ENCODE peak calls at places on chromosome 17, in six cellular contexts. W is ascending aorta, K is neural progenitor cell, C is tibial nerve, D is lower lobe of right lung, Z is type B pancreatic cell. O is an unnamed sample.

GRCh38 chr17:8292639-8293395 is 2.4 kb downstream of the SLC25A35 start:
- DNase-seq in C (no peak), W (no peak), Z (no peak), K (no peak), D (no peak), O (no peak)

GRCh38 chr17:49260011-49260921 is 29.7 kb upstream of the PHOSPHO1 start:
- DNase-seq in K (peak), Z (no peak), D (peak), W (peak), C (peak), O (peak)

GRCh38 chr17:64281962-64282752 is 19.1 kb upstream of the TEX2 start:
- DNase-seq in Z (no peak), K (peak), W (no peak), D (peak), C (no peak), O (peak)

GRCh38 chr17:28427372-28427771 is 21.4 kb upstream of the SLC46A1 start:
- DNase-seq in C (no peak), Z (no peak), K (no peak), D (no peak), W (no peak), O (no peak)

GRCh38 chr17:64240261-64240740 is 22.8 kb downstream of the TEX2 start:
- DNase-seq in Z (no peak), W (no peak), D (no peak), C (no peak), K (peak), O (peak)

GRCh38 chr17:9230346-9230745 is 209.0 kb downstream of the NTN1 start:
- DNase-seq in Z (no peak), C (no peak), D (no peak), W (no peak), K (no peak), O (no peak)

GRCh38 chr17:66255527-66255971 is 26.3 kb upstream of the APOH start:
- DNase-seq in K (no peak), D (no peak), C (no peak), W (no peak), Z (no peak), O (no peak)

GRCh38 chr17:8887834-8888703 is 20.6 kb upstream of the PIK3R6 start:
- DNase-seq in W (no peak), C (no peak), D (no peak), Z (no peak), K (peak), O (peak)

GRCh38 chr17:1870592-1870991 is 40.8 kb downstream of the RPA1 start:
- DNase-seq in K (no peak), D (no peak), Z (no peak), C (no peak), W (no peak), O (no peak)